ENCODE peak calls at places on chromosomes 16 and 17, in four cellular contexts. Q is NCI-H1105, A is testis, U is brain microvascular endothelial cell. Y is an unnamed sample.

GRCh38 chr16:19704321-19705130 is 13.5 kb downstream of the KNOP1 start:
- DNase-seq in Q (no peak), A (peak), U (peak), Y (no peak)

GRCh38 chr17:66431910-66432309 is 129.5 kb downstream of the PRKCA start:
- DNase-seq in Q (no peak), A (no peak), U (peak), Y (no peak)

GRCh38 chr17:15958484-15958854 is 13.5 kb downstream of the ADORA2B start:
- DNase-seq in Q (no peak), A (no peak), U (no peak), Y (no peak)

GRCh38 chr16:26856791-26857190 is 209.9 kb upstream of the C16orf82 start:
- DNase-seq in Q (no peak), A (no peak), U (no peak), Y (no peak)

GRCh38 chr16:424033-424622 is 1.3 kb upstream of the RAB11FIP3 start:
- DNase-seq in Q (no peak), A (peak), U (peak), Y (no peak)

GRCh38 chr17:17344507-17345293 is 41.5 kb downstream of the NT5M start:
- DNase-seq in Q (no peak), A (no peak), U (no peak), Y (no peak)

GRCh38 chr16:89096768-89097527 is 3.3 kb downstream of the ACSF3 start:
- DNase-seq in Q (no peak), A (no peak), U (no peak), Y (no peak)

GRCh38 chr17:77392376-77393273 is 251.9 kb downstream of the SEC14L1 start:
- DNase-seq in Q (no peak), A (peak), U (no peak), Y (no peak)

GRCh38 chr17:2593846-2594656 is 597 bp downstream of the PAFAH1B1 start:
- DNase-seq in Q (peak), A (peak), U (peak), Y (no peak)

GRCh38 chr16:51592535-51592934 is 441.5 kb upstream of the SALL1 start:
- DNase-seq in Q (no peak), A (no peak), U (no peak), Y (no peak)

GRCh38 chr16:28162326-28162877 is 49.4 kb downstream of the XPO6 start:
- DNase-seq in Q (no peak), A (no peak), U (no peak), Y (no peak)

GRCh38 chr16:66441586-66442375 is 14.7 kb downstream of the BEAN1 start:
- DNase-seq in Q (no peak), A (no peak), U (peak), Y (no peak)

GRCh38 chr17:77498056-77498785 is 357.5 kb downstream of the SEC14L1 start:
- DNase-seq in Q (no peak), A (peak), U (no peak), Y (no peak)

GRCh38 chr17:37840576-37840975 is 83.6 kb upstream of the TBC1D3K start:
- DNase-seq in Q (no peak), A (no peak), U (no peak), Y (no peak)

GRCh38 chr16:82748026-82748425 is 121.3 kb downstream of the CDH13 start:
- DNase-seq in Q (peak), A (no peak), U (peak), Y (no peak)

GRCh38 chr16:72198021-72198420 is 26.1 kb upstream of the PMFBP1 start:
- DNase-seq in Q (peak), A (peak), U (peak), Y (peak)

GRCh38 chr17:21453144-21453982 is 77.2 kb downstream of the KCNJ12 start:
- DNase-seq in Q (no peak), A (no peak), U (no peak), Y (no peak)

GRCh38 chr16:9219811-9220210 is 128.4 kb downstream of the HAPSTR1 start:
- DNase-seq in Q (no peak), A (no peak), U (no peak), Y (no peak)

GRCh38 chr17:47095268-47095667 is 93.8 kb downstream of the CDC27 start:
- DNase-seq in Q (no peak), A (no peak), U (no peak), Y (no peak)

GRCh38 chr16:67164599-67165061 is at the start of gene HSF4:
- DNase-seq in Q (no peak), A (peak), U (no peak), Y (no peak)

GRCh38 chr16:31853300-31853699 is 20.3 kb upstream of the ZNF267 start:
- DNase-seq in Q (no peak), A (no peak), U (no peak), Y (no peak)

GRCh38 chr16:14300631-14301149 is 229.6 kb downstream of the MRTFB start:
- DNase-seq in Q (peak), A (peak), U (peak), Y (peak)

GRCh38 chr16:88409296-88410065 is 26.7 kb downstream of the ZNF469 start:
- DNase-seq in Q (no peak), A (no peak), U (no peak), Y (no peak)

GRCh38 chr17:45132302-45132568 is at the start of gene PLCD3:
- DNase-seq in Q (no peak), A (no peak), U (no peak), Y (no peak)

GRCh38 chr16:27330542-27330941 is 16.8 kb downstream of the IL4R start:
- DNase-seq in Q (no peak), A (no peak), U (peak), Y (no peak)

GRCh38 chr17:3873862-3874261 is 19.0 kb downstream of the CAMKK1 start:
- DNase-seq in Q (no peak), A (no peak), U (no peak), Y (no peak)

GRCh38 chr16:2785101-2785991 is 2.0 kb downstream of the PRSS33 start:
- DNase-seq in Q (peak), A (no peak), U (no peak), Y (peak)

GRCh38 chr16:89121691-89122321 is 28.2 kb downstream of the ACSF3 start:
- DNase-seq in Q (no peak), A (no peak), U (no peak), Y (no peak)

Y was measured in COR-L47.